ENCODE peak calls at places on chromosomes 6 and 20, in six cellular contexts. T, S, J, A, H and I are unnamed samples.

GRCh38 chr20:17663040-17663399 is 19.0 kb downstream of the RRBP1 start:
- DNase-seq in J (no peak), S (no peak), T (no peak), A (no peak), H (no peak), I (no peak)

GRCh38 chr6:73823046-73823735 is 127.2 kb downstream of the CD109 start:
- DNase-seq in J (no peak), H (no peak), T (no peak), A (no peak), S (peak; percentile 27), I (no peak)

GRCh38 chr6:13216236-13216933 is 112.0 kb downstream of the TBC1D7 start:
- DNase-seq in T (no peak), A (no peak), S (peak; percentile 56), H (no peak), J (no peak), I (no peak)

GRCh38 chr6:142781124-142781523 is 163.9 kb downstream of the HIVEP2 start:
- DNase-seq in T (no peak), A (peak; percentile 8), H (no peak), J (no peak), S (no peak), I (no peak)

GRCh38 chr6:14948586-14949245 is 297.2 kb upstream of the JARID2 start:
- DNase-seq in H (no peak), T (no peak), A (no peak), J (no peak), S (no peak), I (no peak)

GRCh38 chr6:44177691-44178423 is 19.2 kb downstream of the CAPN11 start:
- DNase-seq in A (peak; percentile 98), T (no peak), J (no peak), H (peak; percentile 86), S (no peak), I (no peak)

GRCh38 chr6:125781307-125781868 is 9.4 kb upstream of the NCOA7 start:
- DNase-seq in S (peak; percentile 22), T (no peak), A (no peak), J (peak; percentile 28), H (no peak), I (no peak)

GRCh38 chr6:84773431-84774173 is 9.2 kb upstream of the TBX18 start:
- DNase-seq in H (peak; percentile 46), A (peak; percentile 66), J (no peak), S (no peak), T (no peak), I (no peak)

GRCh38 chr6:139611327-139611958 is 237.0 kb upstream of the CITED2 start:
- DNase-seq in H (no peak), J (no peak), T (no peak), S (no peak), A (no peak), I (no peak)

GRCh38 chr6:159102373-159103160 is 57.8 kb upstream of the TAGAP start:
- DNase-seq in H (no peak), T (no peak), A (no peak), S (no peak), J (no peak), I (no peak)